ENCODE peak calls at places on chromosomes 1 and 21, in nine cellular contexts. K is posterior cingulate gyrus, F is neuronal stem cell, A is nephron progenitor cell, N is iris pigment epithelial cell, E is iPS-NIHi11, B is psoas muscle, O is lower lobe of right lung, R is iPS DF 6.9. V is an unnamed sample.

GRCh38 chr1:55310517-55310927 is 95.4 kb upstream of the USP24 start:
- DNase-seq in K (no peak), F (no peak), A (no peak), N (peak), E (no peak), B (no peak), O (no peak), R (no peak), V (no peak)

GRCh38 chr21:18164483-18164882 is 80.2 kb upstream of the CHODL start:
- DNase-seq in K (no peak), F (no peak), A (no peak), N (no peak), E (no peak), B (no peak), O (no peak), R (no peak), V (no peak)

GRCh38 chr1:40078512-40079333 is 18.3 kb downstream of the PPT1 start:
- DNase-seq in K (no peak), F (peak), A (peak), N (peak), E (peak), B (no peak), O (no peak), R (no peak), V (peak)

GRCh38 chr1:27539901-27540861 is 50.2 kb upstream of the WASF2 start:
- DNase-seq in K (no peak), F (no peak), A (no peak), N (no peak), E (no peak), B (peak), O (no peak), R (no peak), V (no peak)

GRCh38 chr1:244329591-244330317 is 122.0 kb downstream of the ADSS2 start:
- DNase-seq in K (no peak), F (no peak), A (no peak), N (no peak), E (no peak), B (no peak), O (no peak), R (no peak), V (no peak)

GRCh38 chr1:115456441-115456961 is 118.5 kb upstream of the NGF start:
- DNase-seq in K (no peak), F (no peak), A (no peak), N (peak), E (no peak), B (peak), O (no peak), R (no peak), V (no peak)

GRCh38 chr1:20486457-20487235 is 636 bp upstream of the CAMK2N1 start:
- DNase-seq in K (peak), F (peak), A (peak), N (peak), E (peak), B (peak), O (peak), R (no peak), V (no peak)

GRCh38 chr21:25569084-25569483 is 38.2 kb downstream of the MRPL39 start:
- DNase-seq in K (no peak), F (no peak), A (no peak), N (peak), E (no peak), B (no peak), O (no peak), R (no peak), V (no peak)

GRCh38 chr1:39866767-39867166 is 16.5 kb downstream of the TRIT1 start:
- DNase-seq in K (no peak), F (no peak), A (no peak), N (peak), E (no peak), B (no peak), O (no peak), R (no peak), V (no peak)

GRCh38 chr1:73100216-73100615 is 817.9 kb upstream of the NEGR1 start:
- DNase-seq in K (no peak), F (no peak), A (no peak), N (no peak), E (no peak), B (no peak), O (no peak), R (no peak), V (no peak)

GRCh38 chr1:212525479-212526110 is 83.0 kb upstream of the ATF3 start:
- DNase-seq in K (no peak), F (no peak), A (no peak), N (peak), E (no peak), B (no peak), O (no peak), R (no peak), V (no peak)

GRCh38 chr1:245121523-245121922 is 33.3 kb upstream of the KIF26B start:
- DNase-seq in K (no peak), F (no peak), A (no peak), N (no peak), E (peak), B (no peak), O (no peak), R (no peak), V (no peak)

V was measured in GM13976.